ENCODE peak calls at places on chromosomes 13 and 19, in eight cellular contexts. N, Z, H, J, B, Q, G and I are unnamed samples.

GRCh38 chr19:47490031-47490430 is 6.0 kb upstream of the KPTN start:
- DNase-seq in H (no peak), B (no peak), Z (no peak), N (no peak), Q (no peak), J (no peak), G (no peak), I (no peak)

GRCh38 chr13:20272571-20273171 is 40.6 kb upstream of the GJB6 start:
- DNase-seq in B (no peak), G (no peak), Z (no peak), J (no peak), Q (no peak), N (no peak), H (no peak), I (no peak)

GRCh38 chr13:31515427-31515826 is 223.9 kb upstream of the RXFP2 start:
- DNase-seq in N (no peak), J (no peak), Q (no peak), G (no peak), H (no peak), Z (no peak), B (no peak), I (no peak)

GRCh38 chr19:12918253-12918652 is 840 bp downstream of the SYCE2 start:
- DNase-seq in G (no peak), Z (no peak), Q (no peak), B (no peak), H (no peak), N (no peak), J (no peak), I (no peak)

GRCh38 chr13:45744979-45745378 is 42.9 kb downstream of the CBY2 start:
- DNase-seq in G (no peak), J (no peak), B (no peak), Q (no peak), N (no peak), H (no peak), Z (no peak), I (no peak)

GRCh38 chr19:42352216-42352892 is 26.9 kb downstream of the MEGF8 start:
- DNase-seq in B (no peak), J (no peak), H (peak), G (no peak), N (peak), Z (no peak), Q (no peak), I (peak)

GRCh38 chr19:42030605-42031004 is 36.6 kb upstream of the ATP1A3 start:
- DNase-seq in Q (no peak), Z (no peak), J (no peak), N (no peak), B (no peak), G (no peak), H (no peak), I (no peak)

GRCh38 chr19:38736036-38736412 is 8.2 kb downstream of the CAPN12 start:
- DNase-seq in J (peak), Z (no peak), N (no peak), H (peak), Q (no peak), G (peak), B (peak), I (no peak)

GRCh38 chr13:97629601-97630272 is 195.8 kb downstream of the RAP2A start:
- DNase-seq in N (no peak), B (no peak), H (no peak), J (peak), G (no peak), Q (no peak), Z (no peak), I (no peak)

GRCh38 chr13:40428354-40428753 is 238.1 kb downstream of the FOXO1 start:
- DNase-seq in J (no peak), Z (no peak), B (no peak), H (no peak), Q (no peak), N (no peak), G (no peak), I (no peak)

GRCh38 chr13:56247692-56248091 is 893.0 kb upstream of the PRR20A start:
- DNase-seq in Z (no peak), B (no peak), H (no peak), J (no peak), Q (no peak), G (no peak), N (no peak), I (no peak)

GRCh38 chr19:38099966-38100365 is 124.1 kb downstream of the DPF1 start:
- DNase-seq in N (no peak), Q (no peak), Z (no peak), H (no peak), J (no peak), B (peak), G (no peak), I (no peak)

GRCh38 chr13:42239644-42240043 is 32.3 kb upstream of the AKAP11 start:
- DNase-seq in Q (no peak), N (no peak), Z (no peak), B (peak), H (no peak), J (no peak), G (no peak), I (no peak)

GRCh38 chr19:799076-799881 is 2.0 kb downstream of the PTBP1 start:
- DNase-seq in G (no peak), J (no peak), Q (no peak), Z (no peak), H (peak), B (peak), N (no peak), I (peak)

GRCh38 chr13:25881946-25882574 is 169.8 kb downstream of the SHISA2 start:
- DNase-seq in N (no peak), J (no peak), G (no peak), H (peak), B (no peak), Q (no peak), Z (no peak), I (peak)

GRCh38 chr13:48492123-48493075 is 40.5 kb downstream of the RCBTB2 start:
- DNase-seq in B (peak), Z (no peak), Q (peak), N (no peak), G (peak), J (peak), H (no peak), I (no peak)

GRCh38 chr13:51728972-51729371 is 75.0 kb downstream of the DHRS12 start:
- DNase-seq in J (no peak), Q (no peak), G (no peak), N (no peak), Z (no peak), B (peak), H (peak), I (no peak)

GRCh38 chr13:27442071-27442647 is 8.2 kb downstream of the MTIF3 start:
- DNase-seq in G (peak), J (no peak), Q (no peak), H (peak), Z (no peak), B (no peak), N (no peak), I (no peak)

GRCh38 chr13:35722438-35723060 is 246.1 kb upstream of the MAB21L1 start:
- DNase-seq in H (no peak), B (no peak), J (no peak), Z (no peak), G (no peak), Q (no peak), N (no peak), I (no peak)

GRCh38 chr13:27406178-27406939 is 18.1 kb upstream of the GTF3A start:
- DNase-seq in J (no peak), Z (no peak), Q (no peak), G (peak), N (no peak), B (peak), H (peak), I (no peak)

GRCh38 chr19:43950834-43951626 is at the start of gene ZNF221:
- DNase-seq in Z (peak), Q (peak), N (peak), B (peak), J (peak), G (peak), H (peak), I (peak)

GRCh38 chr19:45860359-45861259 is 2.3 kb downstream of the SYMPK start:
- DNase-seq in G (no peak), Q (no peak), Z (no peak), H (no peak), N (no peak), B (no peak), J (no peak), I (no peak)

GRCh38 chr13:76735641-76736040 is 150.6 kb downstream of the KCTD12 start:
- DNase-seq in Q (no peak), B (no peak), H (no peak), Z (no peak), N (no peak), G (no peak), J (no peak), I (no peak)

GRCh38 chr19:45045671-45046353 is 7.0 kb downstream of the CLASRP start:
- DNase-seq in N (peak), J (no peak), Q (no peak), G (no peak), B (no peak), H (no peak), Z (no peak), I (peak)

GRCh38 chr13:50713849-50714248 is 129.6 kb downstream of the DLEU7 start:
- DNase-seq in J (no peak), G (peak), Z (no peak), N (no peak), Q (peak), H (no peak), B (peak), I (no peak)

GRCh38 chr13:73325351-73326214 is 266.8 kb downstream of the KLF5 start:
- DNase-seq in G (peak), N (no peak), Z (no peak), H (no peak), Q (no peak), B (no peak), J (no peak), I (no peak)

GRCh38 chr19:18832331-18833140 is 777 bp downstream of the UPF1 start:
- DNase-seq in B (peak), J (no peak), N (no peak), Z (no peak), G (peak), Q (no peak), H (peak), I (no peak)
- TF ChIP-seq CTCF in B (peak), J (no peak), N (no peak), Z (no peak), G (no peak), Q (peak), H (peak), I (no peak)

GRCh38 chr13:110342474-110342873 is 35.4 kb downstream of the COL4A2 start:
- DNase-seq in B (no peak), Z (no peak), Q (no peak), J (no peak), H (no peak), G (no peak), N (no peak), I (no peak)
- TF ChIP-seq CTCF in B (no peak), Z (no peak), Q (no peak), J (no peak), H (no peak), G (no peak), N (no peak), I (no peak)

GRCh38 chr19:16801599-16801998 is 27.6 kb upstream of the SIN3B start:
- DNase-seq in Q (no peak), N (no peak), J (no peak), G (no peak), B (peak), Z (no peak), H (no peak), I (no peak)
- TF ChIP-seq CTCF in Q (no peak), N (no peak), J (no peak), G (no peak), B (no peak), Z (no peak), H (no peak), I (no peak)

GRCh38 chr19:49414256-49414655 is 9.0 kb downstream of the PTH2 start:
- DNase-seq in J (no peak), B (no peak), H (no peak), Z (no peak), G (no peak), Q (no peak), N (no peak), I (no peak)
- TF ChIP-seq CTCF in J (no peak), B (no peak), H (no peak), Z (no peak), G (no peak), Q (no peak), N (no peak), I (no peak)

DNA sequence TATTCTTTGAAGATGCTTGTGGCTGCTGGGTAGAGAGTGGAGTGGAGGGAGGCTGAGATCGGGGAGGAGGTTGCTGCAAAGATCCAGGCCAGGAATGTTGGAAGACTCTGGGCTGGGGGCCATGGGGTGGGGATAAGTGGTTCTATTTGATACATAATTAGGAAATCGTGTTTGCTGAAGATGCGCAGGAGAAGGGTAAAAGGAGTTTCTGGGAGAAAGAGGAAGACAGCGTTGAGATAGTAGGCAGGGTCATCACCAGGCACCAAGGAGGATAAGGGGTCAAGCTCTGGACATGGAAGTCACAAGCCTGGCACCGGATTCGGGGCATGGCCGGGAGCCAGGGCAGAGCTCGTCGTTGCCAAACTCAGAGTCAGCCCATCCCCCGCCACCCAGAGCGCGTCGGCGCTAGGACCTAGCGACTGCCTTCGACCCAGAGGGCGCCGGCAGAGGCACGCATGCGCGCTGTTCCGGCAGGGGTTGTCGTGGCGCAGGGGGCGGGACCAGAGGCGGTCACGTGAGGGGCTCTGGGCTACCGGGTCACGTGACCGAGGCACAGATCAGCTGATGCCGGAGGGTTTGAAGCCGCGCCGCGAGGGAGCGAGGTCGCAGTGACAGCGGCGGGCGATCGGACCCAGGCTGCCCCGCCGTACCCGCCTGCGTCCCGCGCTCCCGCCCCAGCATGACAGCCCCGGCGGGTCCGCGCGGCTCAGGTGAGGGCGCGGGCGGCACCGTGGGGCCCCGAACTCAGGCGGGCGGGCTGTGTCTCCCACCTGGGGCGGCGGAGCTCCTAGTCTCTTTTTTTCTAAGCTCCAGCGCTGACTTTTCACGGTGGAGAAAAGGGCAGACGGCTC is at the start of gene MCOLN1:
- DNase-seq in B (peak), G (peak), J (peak), Q (peak), N (peak), H (peak), Z (peak), I (peak)
- TF ChIP-seq CTCF in B (no peak), G (no peak), J (peak), Q (no peak), N (no peak), H (no peak), Z (no peak), I (no peak)